ENCODE peak calls at places on chromosomes 16 and 17, in ten cellular contexts. X is H1, B is HCT116, Z is Panc1, M is esophagus muscularis mucosa, W is SK-N-SH, J is prostate gland, U is suprapubic skin, E is spleen, C is HL-60. G is an unnamed sample.

GRCh38 chr17:17781591-17782424 is 55.0 kb downstream of the SREBF1 start:
- DNase-seq in X (peak), B (no peak), Z (no peak), M (no peak), W (peak), J (peak), U (no peak), E (no peak), C (no peak), G (peak)

GRCh38 chr16:71927383-71927782 is 32.1 kb downstream of the IST1 start:
- DNase-seq in X (no peak), B (peak), Z (no peak), M (no peak), W (no peak), J (peak), U (no peak), E (no peak), C (no peak), G (peak)

GRCh38 chr17:64385187-64386083 is 5.2 kb downstream of the PECAM1 start:
- DNase-seq in X (no peak), B (peak), Z (no peak), M (no peak), W (no peak), J (no peak), U (peak), E (peak), C (no peak), G (no peak)

GRCh38 chr17:43732961-43733360 is 25.6 kb downstream of the SOST start:
- DNase-seq in X (no peak), B (no peak), Z (no peak), M (no peak), W (no peak), J (no peak), U (no peak), E (no peak), C (no peak), G (no peak)

GRCh38 chr17:57875109-57876022 is 25.5 kb upstream of the MRPS23 start:
- DNase-seq in X (peak), B (peak), Z (peak), M (no peak), W (peak), J (peak), U (peak), E (no peak), C (peak), G (peak)

GRCh38 chr16:30567160-30567990 is 4.1 kb downstream of the ZNF688 start:
- DNase-seq in X (no peak), B (no peak), Z (no peak), M (no peak), W (no peak), J (no peak), U (no peak), E (no peak), C (no peak), G (no peak)

GRCh38 chr16:57039148-57039812 is 49.9 kb downstream of the NLRC5 start:
- DNase-seq in X (no peak), B (no peak), Z (no peak), M (no peak), W (no peak), J (no peak), U (no peak), E (peak), C (peak), G (no peak)

GRCh38 chr17:62064791-62065563 is at the start of gene MED13:
- DNase-seq in X (peak), B (no peak), Z (no peak), M (peak), W (peak), J (peak), U (peak), E (peak), C (peak), G (peak)

GRCh38 chr17:55158439-55158838 is 106.3 kb upstream of the HLF start:
- DNase-seq in X (no peak), B (no peak), Z (no peak), M (no peak), W (no peak), J (no peak), U (no peak), E (no peak), C (no peak), G (no peak)

GRCh38 chr17:20083460-20083859 is 74.3 kb downstream of the SPECC1 start:
- DNase-seq in X (no peak), B (no peak), Z (no peak), M (no peak), W (no peak), J (no peak), U (no peak), E (no peak), C (no peak), G (no peak)

GRCh38 chr17:65297384-65297783 is 160.2 kb downstream of the RGS9 start:
- DNase-seq in X (no peak), B (no peak), Z (no peak), M (no peak), W (no peak), J (no peak), U (no peak), E (no peak), C (no peak), G (no peak)

GRCh38 chr17:47733047-47733413 is at the start of gene TBX21:
- DNase-seq in X (peak), B (peak), Z (no peak), M (no peak), W (peak), J (peak), U (peak), E (peak), C (peak), G (peak)

GRCh38 chr17:82440991-82441627 is 9.4 kb downstream of the CYBC1 start:
- DNase-seq in X (no peak), B (no peak), Z (no peak), M (no peak), W (no peak), J (no peak), U (peak), E (peak), C (peak), G (no peak)

GRCh38 chr17:34095101-34095500 is 160.0 kb upstream of the CCL2 start:
- DNase-seq in X (no peak), B (no peak), Z (no peak), M (peak), W (no peak), J (no peak), U (no peak), E (no peak), C (no peak), G (no peak)

GRCh38 chr17:27975146-27976011 is 67.1 kb upstream of the NLK start:
- DNase-seq in X (no peak), B (no peak), Z (no peak), M (no peak), W (no peak), J (no peak), U (no peak), E (no peak), C (no peak), G (no peak)

GRCh38 chr17:62083651-62084050 is 18.6 kb upstream of the MED13 start:
- DNase-seq in X (no peak), B (no peak), Z (no peak), M (no peak), W (no peak), J (no peak), U (no peak), E (no peak), C (no peak), G (no peak)

GRCh38 chr16:23141959-23142740 is 7.1 kb downstream of the USP31 start:
- DNase-seq in X (no peak), B (no peak), Z (no peak), M (peak), W (no peak), J (peak), U (no peak), E (no peak), C (no peak), G (no peak)

GRCh38 chr16:12664334-12664733 is 139.4 kb downstream of the CPPED1 start:
- DNase-seq in X (no peak), B (no peak), Z (no peak), M (no peak), W (no peak), J (no peak), U (no peak), E (no peak), C (no peak), G (no peak)

GRCh38 chr17:27294689-27295630 is 1.0 kb downstream of the WSB1 start:
- DNase-seq in X (no peak), B (peak), Z (peak), M (peak), W (peak), J (peak), U (peak), E (no peak), C (peak), G (peak)

GRCh38 chr17:44086364-44087311 is 16.1 kb downstream of the G6PC3 start:
- DNase-seq in X (no peak), B (peak), Z (no peak), M (no peak), W (peak), J (no peak), U (no peak), E (no peak), C (no peak), G (no peak)

GRCh38 chr17:29115906-29116651 is 64.1 kb downstream of the MYO18A start:
- DNase-seq in X (peak), B (peak), Z (no peak), M (no peak), W (peak), J (no peak), U (no peak), E (no peak), C (peak), G (no peak)

GRCh38 chr17:17724307-17724921 is 43.2 kb downstream of the RAI1 start:
- DNase-seq in X (peak), B (no peak), Z (no peak), M (no peak), W (peak), J (no peak), U (no peak), E (peak), C (no peak), G (no peak)

GRCh38 chr17:58316260-58316960 is 12.2 kb downstream of the TSPOAP1 start:
- DNase-seq in X (peak), B (no peak), Z (no peak), M (no peak), W (peak), J (no peak), U (peak), E (peak), C (no peak), G (peak)

GRCh38 chr16:85153656-85154091 is 41.4 kb upstream of the CIBAR2 start:
- DNase-seq in X (no peak), B (no peak), Z (no peak), M (no peak), W (no peak), J (no peak), U (no peak), E (no peak), C (no peak), G (no peak)

GRCh38 chr16:74601131-74601871 is 5.6 kb downstream of the GLG1 start:
- DNase-seq in X (no peak), B (no peak), Z (no peak), M (no peak), W (peak), J (no peak), U (no peak), E (peak), C (no peak), G (no peak)

GRCh38 chr17:28615260-28615940 is 1.4 kb upstream of the RSKR start:
- DNase-seq in X (no peak), B (no peak), Z (no peak), M (no peak), W (no peak), J (no peak), U (no peak), E (no peak), C (no peak), G (no peak)

GRCh38 chr16:12354296-12354818 is 377.8 kb downstream of the SNX29 start:
- DNase-seq in X (no peak), B (no peak), Z (no peak), M (no peak), W (no peak), J (no peak), U (no peak), E (no peak), C (no peak), G (no peak)

GRCh38 chr17:8791910-8792270 is 7.3 kb downstream of the MFSD6L start:
- DNase-seq in X (no peak), B (peak), Z (no peak), M (peak), W (no peak), J (no peak), U (no peak), E (no peak), C (no peak), G (no peak)

GRCh38 chr16:4212207-4212933 is 29.5 kb downstream of the SRL start:
- DNase-seq in X (no peak), B (no peak), Z (no peak), M (no peak), W (no peak), J (no peak), U (no peak), E (no peak), C (no peak), G (no peak)

GRCh38 chr16:90028985-90029384 is 9.7 kb upstream of the DBNDD1 start:
- DNase-seq in X (no peak), B (no peak), Z (no peak), M (no peak), W (no peak), J (no peak), U (no peak), E (no peak), C (no peak), G (no peak)

GRCh38 chr16:31477220-31478216 is 5.4 kb upstream of the SLC5A2 start:
- DNase-seq in X (peak), B (no peak), Z (no peak), M (no peak), W (no peak), J (no peak), U (no peak), E (peak), C (no peak), G (peak)

GRCh38 chr17:77087650-77088454 is 52.9 kb upstream of the SEC14L1 start:
- DNase-seq in X (no peak), B (no peak), Z (no peak), M (no peak), W (no peak), J (no peak), U (no peak), E (peak), C (no peak), G (no peak)

GRCh38 chr16:27390157-27390556 is 11.8 kb upstream of the IL21R start:
- DNase-seq in X (no peak), B (no peak), Z (no peak), M (no peak), W (no peak), J (no peak), U (no peak), E (no peak), C (no peak), G (no peak)

GRCh38 chr17:60231691-60232090 is 81.9 kb downstream of the CA4 start:
- DNase-seq in X (no peak), B (no peak), Z (no peak), M (no peak), W (no peak), J (no peak), U (no peak), E (no peak), C (no peak), G (no peak)

GRCh38 chr16:84638195-84638806 is 10.0 kb upstream of the KLHL36 start:
- DNase-seq in X (no peak), B (no peak), Z (no peak), M (no peak), W (no peak), J (no peak), U (no peak), E (no peak), C (no peak), G (no peak)

GRCh38 chr17:75032896-75033294 is 13.9 kb downstream of the ATP5PD start:
- DNase-seq in X (no peak), B (no peak), Z (no peak), M (no peak), W (no peak), J (no peak), U (no peak), E (no peak), C (no peak), G (no peak)

DNA sequence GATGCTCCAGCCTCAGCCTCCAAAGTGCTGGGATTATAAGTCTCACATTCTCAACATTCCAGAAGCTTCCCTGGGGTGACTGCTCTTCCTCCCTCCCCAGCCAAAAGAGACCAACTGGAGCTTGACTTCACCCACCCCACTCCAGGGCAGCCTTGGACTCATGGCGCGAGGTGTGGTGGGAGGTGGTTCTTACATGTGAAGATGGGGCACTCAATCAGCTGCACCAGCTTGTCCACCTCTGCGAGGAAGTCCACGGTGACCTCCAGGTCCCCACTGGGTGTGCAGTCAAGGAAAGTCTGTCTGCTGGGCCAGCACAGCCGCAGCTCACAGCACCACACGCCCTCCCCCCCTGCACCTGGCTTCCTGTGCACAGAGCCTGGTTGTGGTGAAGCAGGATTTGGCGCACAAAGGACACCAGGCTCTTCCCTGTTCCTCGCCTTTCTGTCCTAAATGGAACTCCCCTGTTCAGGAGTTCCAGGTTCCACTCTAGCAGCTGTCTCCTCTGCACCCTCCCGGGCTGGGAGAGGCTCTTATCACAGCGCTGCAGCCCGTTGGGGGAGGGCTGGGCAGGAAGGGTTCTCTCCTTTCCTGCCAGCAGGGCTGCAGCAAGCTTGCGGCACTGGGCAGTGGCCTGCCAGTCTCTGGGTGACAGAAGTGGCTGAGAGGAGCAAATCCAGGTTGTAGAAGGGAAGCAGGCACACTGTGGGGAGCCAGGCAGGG is 9.7 kb upstream of the MTSS2 start:
- DNase-seq in X (no peak), B (no peak), Z (no peak), M (no peak), W (peak), J (no peak), U (no peak), E (peak), C (peak), G (peak)
- TF ChIP-seq POLR2AphosphoS5 in X (no peak), B (no peak), Z (no peak), M (no peak), W (no peak), J (peak), U (no peak), E (peak), C (peak), G (peak)

GRCh38 chr17:12928736-12929135 is 89.1 kb downstream of the ELAC2 start:
- DNase-seq in X (no peak), B (no peak), Z (no peak), M (peak), W (no peak), J (no peak), U (no peak), E (no peak), C (no peak), G (no peak)
- TF ChIP-seq CTCF in X (no peak), B (peak), Z (peak), M (no peak), W (no peak), J (no peak), U (no peak), E (no peak), C (no peak), G (no peak)

DNA sequence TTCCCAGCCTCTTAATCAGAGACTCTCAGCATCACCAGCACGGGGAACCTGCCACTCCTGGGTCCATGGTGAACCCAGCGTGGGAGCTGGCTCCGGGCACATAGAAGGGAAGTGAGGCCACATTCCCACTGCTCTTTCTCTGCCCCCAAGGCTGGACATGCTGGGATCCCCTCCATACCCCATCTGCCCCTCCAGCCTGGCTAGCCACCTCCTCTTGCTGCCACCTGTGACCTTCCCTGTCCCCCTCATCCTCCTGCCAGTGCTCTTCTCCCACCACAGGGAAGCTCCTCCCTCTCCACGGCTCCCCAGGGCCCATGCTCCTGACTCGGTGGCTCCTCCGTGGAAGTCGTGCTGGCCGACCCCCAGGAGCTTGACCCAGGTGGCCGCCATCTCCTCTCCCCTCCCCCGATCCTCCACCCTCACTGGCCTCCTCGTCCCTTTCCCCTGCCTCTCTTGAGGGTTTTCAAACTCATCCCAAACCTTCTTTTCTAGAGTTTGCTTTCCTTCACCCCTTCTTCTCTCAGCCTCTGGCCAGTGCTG is 139.1 kb upstream of the CHMP6 start:
- DNase-seq in X (no peak), B (no peak), Z (no peak), M (no peak), W (no peak), J (no peak), U (no peak), E (peak), C (no peak), G (no peak)
- H3K4me3 ChIP-seq in X (no peak), B (no peak), Z (no peak), M (no peak), W (no peak), J (no peak), U (no peak), E (no peak), C (no peak), G (no peak)

GRCh38 chr17:40436631-40437030 is 6.6 kb upstream of the IGFBP4 start:
- DNase-seq in X (no peak), B (no peak), Z (no peak), M (no peak), W (no peak), J (no peak), U (peak), E (peak), C (peak), G (no peak)

GRCh38 chr17:40437095-40437732 is 6.0 kb upstream of the IGFBP4 start:
- DNase-seq in X (no peak), B (no peak), Z (no peak), M (no peak), W (no peak), J (no peak), U (peak), E (peak), C (peak), G (no peak)

GRCh38 chr17:40442392-40443195 is 656 bp upstream of the IGFBP4 start:
- DNase-seq in X (no peak), B (no peak), Z (no peak), M (no peak), W (no peak), J (no peak), U (peak), E (peak), C (no peak), G (no peak)

GRCh38 chr17:40443196-40443987 is at the start of gene IGFBP4:
- DNase-seq in X (peak), B (no peak), Z (no peak), M (no peak), W (peak), J (peak), U (peak), E (peak), C (peak), G (peak)

DNA sequence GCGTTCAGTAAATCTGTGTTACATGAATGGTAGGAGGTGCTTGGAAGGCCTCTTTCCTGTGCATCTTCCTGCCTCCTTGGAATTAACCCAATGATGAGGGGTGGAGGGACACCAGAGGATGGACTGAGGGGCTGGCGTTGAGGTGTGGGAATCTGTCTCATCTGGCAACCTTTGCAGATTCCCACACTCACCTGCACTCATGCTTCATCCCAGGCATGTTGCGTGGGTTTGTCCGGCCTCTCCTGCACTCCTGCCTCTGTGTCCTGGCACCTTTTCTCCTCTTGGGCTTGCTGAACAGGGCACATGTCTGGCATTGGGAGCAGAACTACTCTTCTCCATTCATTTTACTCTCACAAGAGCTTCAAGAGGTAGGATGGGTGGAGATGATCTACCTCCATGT is 3.1 kb upstream of the IGFBP4 start:
- DNase-seq in X (no peak), B (no peak), Z (no peak), M (no peak), W (no peak), J (no peak), U (peak), E (peak), C (no peak), G (no peak)
- TF ChIP-seq POLR2AphosphoS5 in X (no peak), B (no peak), Z (no peak), M (no peak), W (no peak), J (no peak), U (no peak), E (no peak), C (no peak), G (no peak)